ENCODE peak calls at places on chromosomes 3 and 15, in seven cellular contexts. V is B cell; J is MCF 10A; N is kidney glomerular epithelial cell; P is EH; E is activated T-helper 1 cell treated with anti-CD3 and anti-CD28 coated beads, Interleukin-12 subunit alpha, Interleukin-12 subunit beta, Interleukin-2, Interleukin-4 antibody, amounts not matched to agents 30 ng/mL and 10 ng/mL and 1 ng/mL, durations not matched to agents 14 hours and 24 hours and 36 hours; I is activated effector memory CD4-positive, alpha-beta T cell treated with Interleukin-2 at 50 U/mL for 16 hours. L is an unnamed sample.

GRCh38 chr15:53844634-53845033 is 85.2 kb upstream of the WDR72 start:
- DNase-seq in I (no peak), N (no peak), E (no peak), P (no peak), J (no peak), V (no peak), L (no peak)

GRCh38 chr15:73369073-73369694 is 426 bp upstream of the HCN4 start:
- DNase-seq in I (no peak), N (no peak), J (no peak), V (no peak), P (no peak), E (no peak), L (no peak)

GRCh38 chr3:128320551-128321340 is 145.9 kb downstream of the DNAJB8 start:
- DNase-seq in N (no peak), P (no peak), I (no peak), V (no peak), E (no peak), J (no peak), L (no peak)

GRCh38 chr3:9080165-9080564 is 116.9 kb upstream of the RAD18 start:
- DNase-seq in E (no peak), N (no peak), P (peak), J (peak), I (no peak), V (no peak), L (peak)

GRCh38 chr3:128054363-128054762 is 2.1 kb downstream of the SEC61A1 start:
- DNase-seq in J (peak), N (peak), P (peak), V (no peak), E (no peak), I (no peak), L (no peak)

GRCh38 chr3:144496116-144496835 is 524.7 kb downstream of the DIPK2A start:
- DNase-seq in J (no peak), E (no peak), N (no peak), P (no peak), I (no peak), V (no peak), L (no peak)

GRCh38 chr3:195407511-195408409 is 35.1 kb downstream of the ACAP2 start:
- DNase-seq in V (no peak), P (no peak), N (no peak), E (no peak), I (no peak), J (no peak), L (no peak)

GRCh38 chr15:38509152-38509551 is 55.2 kb downstream of the FAM98B start:
- DNase-seq in J (no peak), E (no peak), P (peak), V (no peak), I (no peak), N (no peak), L (no peak)

GRCh38 chr3:186849392-186849975 is 7.0 kb downstream of the ADIPOQ start:
- DNase-seq in P (peak), V (peak), I (no peak), J (peak), E (no peak), N (peak), L (no peak)

GRCh38 chr3:177679568-177680441 is 482.5 kb upstream of the TBL1XR1 start:
- DNase-seq in I (peak), V (no peak), E (no peak), N (no peak), J (peak), P (peak), L (no peak)

GRCh38 chr15:74625693-74626092 is 10.1 kb downstream of the CLK3 start:
- DNase-seq in P (no peak), V (no peak), E (no peak), I (no peak), J (no peak), N (no peak), L (no peak)

GRCh38 chr3:99648091-99648490 is 9.7 kb downstream of the COL8A1 start:
- DNase-seq in I (no peak), V (no peak), J (peak), E (no peak), P (peak), N (peak), L (no peak)

GRCh38 chr3:10706156-10707088 is 109.6 kb upstream of the SLC6A11 start:
- DNase-seq in P (no peak), I (no peak), N (no peak), J (no peak), V (no peak), E (no peak), L (no peak)